ENCODE peak calls at places on chromosomes 7 and 10, in six cellular contexts. Y is Peyer's patch, L is IMR-90, K is H1, W is heart left ventricle, G is transverse colon. O is an unnamed sample.

GRCh38 chr10:60044221-60044620 is 137.9 kb upstream of the CCDC6 start:
- DNase-seq in W (no peak), L (peak), G (no peak), K (no peak), Y (no peak), O (no peak)

GRCh38 chr10:29619273-29619672 is 15.5 kb downstream of the SVIL start:
- DNase-seq in L (peak), G (no peak), Y (no peak), K (no peak), W (no peak), O (peak)

GRCh38 chr7:105198223-105198622 is 184.2 kb downstream of the KMT2E start:
- DNase-seq in W (no peak), K (no peak), G (no peak), L (peak), Y (no peak), O (no peak)

GRCh38 chr10:47076949-47077348 is 165.7 kb downstream of the PTPN20 start:
- DNase-seq in W (no peak), Y (no peak), L (peak), K (no peak), G (no peak), O (no peak)

GRCh38 chr7:569071-569855 is 49.6 kb upstream of the PDGFA start:
- DNase-seq in K (no peak), Y (no peak), W (no peak), G (no peak), L (no peak), O (no peak)

GRCh38 chr10:44102726-44103255 is 282.1 kb downstream of the CXCL12 start:
- DNase-seq in K (no peak), W (no peak), Y (no peak), L (no peak), G (no peak), O (no peak)

GRCh38 chr7:7956531-7957221 is 11.9 kb upstream of the GLCCI1 start:
- DNase-seq in K (no peak), L (peak), G (no peak), W (no peak), Y (no peak), O (no peak)

GRCh38 chr10:28845009-28845682 is 167.8 kb downstream of the BAMBI start:
- DNase-seq in W (no peak), G (no peak), K (no peak), Y (no peak), L (peak), O (no peak)

GRCh38 chr7:7565746-7566650 is 686 bp upstream of the MIOS start:
- DNase-seq in K (no peak), L (no peak), Y (peak), G (peak), W (no peak), O (no peak)

GRCh38 chr7:151408839-151409554 is 841 bp downstream of the WDR86 start:
- DNase-seq in K (no peak), Y (peak), W (no peak), G (peak), L (no peak), O (no peak)

GRCh38 chr7:99184468-99185225 is 23.3 kb downstream of the KPNA7 start:
- DNase-seq in W (no peak), Y (no peak), G (no peak), K (no peak), L (no peak), O (no peak)

GRCh38 chr10:6578221-6579192 is 1.6 kb downstream of the PRKCQ start:
- DNase-seq in L (no peak), K (no peak), Y (peak), W (no peak), G (no peak), O (no peak)

GRCh38 chr10:117929321-117930067 is 117.2 kb downstream of the RAB11FIP2 start:
- DNase-seq in W (no peak), G (no peak), L (no peak), Y (no peak), K (no peak), O (no peak)

GRCh38 chr7:134184767-134185166 is 57.6 kb downstream of the LRGUK start:
- DNase-seq in G (no peak), W (no peak), L (peak), K (no peak), Y (no peak), O (no peak)

GRCh38 chr7:4683043-4683883 is 1.2 kb downstream of the FOXK1 start:
- DNase-seq in L (no peak), K (no peak), W (peak), Y (peak), G (peak), O (peak)

GRCh38 chr10:397321-398068 is 262.2 kb downstream of the ZMYND11 start:
- DNase-seq in L (no peak), Y (no peak), W (no peak), G (no peak), K (no peak), O (no peak)

GRCh38 chr7:149321978-149322541 is 60.1 kb downstream of the ZNF783 start:
- DNase-seq in G (no peak), K (no peak), W (no peak), L (peak), Y (no peak), O (no peak)

GRCh38 chr10:59771162-59771807 is 18.0 kb upstream of the MRLN start:
- DNase-seq in Y (peak), G (peak), K (no peak), W (no peak), L (no peak), O (no peak)

GRCh38 chr10:2592533-2592932 is 474.8 kb upstream of the PFKP start:
- DNase-seq in Y (no peak), W (no peak), G (no peak), K (no peak), L (no peak), O (no peak)

GRCh38 chr7:91876391-91877133 is 3.9 kb downstream of the MTERF1 start:
- DNase-seq in G (no peak), Y (no peak), K (no peak), L (peak), W (no peak), O (no peak)

GRCh38 chr7:69786707-69787395 is 188.6 kb downstream of the AUTS2 start:
- DNase-seq in W (no peak), L (no peak), K (no peak), G (no peak), Y (no peak), O (no peak)

GRCh38 chr7:141722529-141722928 is 14.4 kb downstream of the WEE2 start:
- DNase-seq in K (no peak), Y (no peak), L (no peak), W (no peak), G (no peak), O (no peak)

GRCh38 chr7:104982308-104982755 is 31.7 kb upstream of the KMT2E start:
- DNase-seq in L (no peak), G (no peak), K (no peak), Y (no peak), W (no peak), O (no peak)

GRCh38 chr10:118034755-118035154 is 12.0 kb downstream of the RAB11FIP2 start:
- DNase-seq in L (peak), G (no peak), K (no peak), W (no peak), Y (no peak), O (no peak)

GRCh38 chr7:1638113-1638726 is 31.9 kb upstream of the ELFN1 start:
- DNase-seq in W (no peak), G (no peak), Y (no peak), L (no peak), K (no peak), O (no peak)

GRCh38 chr7:77699056-77699455 is 2.8 kb downstream of the RSBN1L start:
- DNase-seq in L (no peak), W (no peak), K (no peak), G (no peak), Y (no peak), O (no peak)

GRCh38 chr10:3803884-3804741 is 19.1 kb upstream of the KLF6 start:
- DNase-seq in L (peak), Y (no peak), G (no peak), K (no peak), W (no peak), O (no peak)

GRCh38 chr7:1716263-1717094 is 46.4 kb downstream of the ELFN1 start:
- DNase-seq in W (no peak), L (peak), K (no peak), Y (no peak), G (no peak), O (no peak)

GRCh38 chr7:106287786-106288185 is 3.0 kb upstream of the NAMPT start:
- DNase-seq in Y (peak), K (no peak), G (peak), L (no peak), W (no peak), O (no peak)

DNA sequence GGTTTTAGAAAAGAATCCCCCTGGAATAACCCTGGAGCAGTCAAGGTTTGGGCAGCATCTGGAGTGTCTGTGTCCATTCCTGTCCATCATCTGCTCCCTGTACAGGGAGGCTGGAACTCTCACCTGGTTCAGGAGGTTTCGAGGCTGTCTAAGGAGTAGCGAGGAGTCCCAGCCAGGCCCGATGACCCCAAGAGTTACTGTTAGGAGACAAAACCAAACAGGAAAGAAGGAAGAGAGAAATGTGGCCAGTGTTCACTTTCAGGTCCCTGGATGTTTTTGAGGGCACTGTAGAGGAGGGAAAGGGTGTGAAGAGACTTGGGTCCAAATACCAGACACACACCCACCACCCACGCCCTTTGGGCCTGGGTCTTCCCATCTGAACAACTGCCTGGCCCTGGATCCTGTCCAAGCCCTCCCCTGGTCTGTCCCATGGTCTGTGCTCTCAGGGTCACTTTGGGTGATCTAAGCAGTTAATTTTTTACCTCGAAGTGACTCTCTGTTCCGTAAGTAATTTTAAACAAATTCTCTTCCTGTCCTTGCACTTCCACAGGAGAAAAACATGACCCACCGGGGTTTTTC is 117.1 kb downstream of the ZMIZ1 start:
- DNase-seq in L (no peak), K (no peak), Y (peak), G (no peak), W (no peak), O (no peak)
- TF ChIP-seq POLR2A in L (no peak), K (no peak), Y (no peak), G (no peak), W (no peak), O (no peak)

GRCh38 chr7:74219416-74219815 is 9.6 kb downstream of the LAT2 start:
- DNase-seq in Y (no peak), L (no peak), W (no peak), G (no peak), K (no peak), O (no peak)
- TF ChIP-seq POLR2A in Y (no peak), L (no peak), W (no peak), G (no peak), K (no peak), O (no peak)

GRCh38 chr10:11150255-11150731 is 132.6 kb downstream of the CELF2 start:
- DNase-seq in G (no peak), K (no peak), L (no peak), W (no peak), Y (no peak), O (no peak)
- TF ChIP-seq POLR2A in G (no peak), K (no peak), L (no peak), W (no peak), Y (no peak), O (no peak)

DNA sequence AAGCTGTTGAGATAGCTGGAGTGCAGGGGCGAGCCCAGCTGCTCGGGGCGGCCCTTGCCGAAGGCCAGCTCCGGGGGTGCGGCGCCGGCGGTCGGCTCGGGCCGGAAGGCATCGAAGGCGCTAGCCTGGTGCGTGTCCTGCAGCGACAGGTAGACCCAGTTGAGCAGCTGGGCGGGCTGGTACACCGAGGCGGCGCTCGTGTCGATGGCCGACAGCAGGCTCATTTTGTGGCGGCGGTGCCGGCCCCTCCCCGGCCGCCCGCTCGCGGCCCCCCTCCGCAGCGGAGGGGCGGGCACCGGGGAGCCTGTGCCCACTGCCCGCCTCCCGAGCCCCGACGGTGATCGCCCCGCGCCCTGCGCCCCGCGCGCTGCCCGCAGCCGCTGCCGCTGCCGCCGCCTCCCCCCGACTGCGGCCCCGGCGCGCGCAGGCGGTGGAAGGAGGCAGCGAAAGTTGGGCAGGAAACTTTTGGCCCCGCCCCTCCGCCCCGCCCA is at the start of gene ZCCHC24:
- DNase-seq in Y (peak), G (peak), K (no peak), L (no peak), W (no peak), O (no peak)
- TF ChIP-seq POLR2A in Y (peak), G (no peak), K (peak), L (peak), W (no peak), O (peak)

GRCh38 chr7:155860461-155860839 is 48.2 kb upstream of the SHH start:
- DNase-seq in W (no peak), Y (no peak), K (no peak), L (no peak), G (no peak), O (no peak)

GRCh38 chr7:155860840-155861479 is 48.7 kb upstream of the SHH start:
- DNase-seq in L (peak), K (no peak), G (no peak), W (no peak), Y (peak), O (no peak)

GRCh38 chr7:155857141-155857540 is 44.9 kb upstream of the SHH start:
- DNase-seq in K (no peak), W (no peak), Y (no peak), G (no peak), L (no peak), O (no peak)

GRCh38 chr7:155856656-155857055 is 44.4 kb upstream of the SHH start:
- DNase-seq in K (no peak), W (no peak), G (no peak), L (no peak), Y (peak), O (no peak)

GRCh38 chr7:155858521-155859061 is 46.3 kb upstream of the SHH start:
- DNase-seq in W (no peak), L (peak), Y (peak), G (no peak), K (no peak), O (no peak)
- TF ChIP-seq POLR2A in W (no peak), L (no peak), Y (no peak), G (no peak), K (no peak), O (no peak)

DNA sequence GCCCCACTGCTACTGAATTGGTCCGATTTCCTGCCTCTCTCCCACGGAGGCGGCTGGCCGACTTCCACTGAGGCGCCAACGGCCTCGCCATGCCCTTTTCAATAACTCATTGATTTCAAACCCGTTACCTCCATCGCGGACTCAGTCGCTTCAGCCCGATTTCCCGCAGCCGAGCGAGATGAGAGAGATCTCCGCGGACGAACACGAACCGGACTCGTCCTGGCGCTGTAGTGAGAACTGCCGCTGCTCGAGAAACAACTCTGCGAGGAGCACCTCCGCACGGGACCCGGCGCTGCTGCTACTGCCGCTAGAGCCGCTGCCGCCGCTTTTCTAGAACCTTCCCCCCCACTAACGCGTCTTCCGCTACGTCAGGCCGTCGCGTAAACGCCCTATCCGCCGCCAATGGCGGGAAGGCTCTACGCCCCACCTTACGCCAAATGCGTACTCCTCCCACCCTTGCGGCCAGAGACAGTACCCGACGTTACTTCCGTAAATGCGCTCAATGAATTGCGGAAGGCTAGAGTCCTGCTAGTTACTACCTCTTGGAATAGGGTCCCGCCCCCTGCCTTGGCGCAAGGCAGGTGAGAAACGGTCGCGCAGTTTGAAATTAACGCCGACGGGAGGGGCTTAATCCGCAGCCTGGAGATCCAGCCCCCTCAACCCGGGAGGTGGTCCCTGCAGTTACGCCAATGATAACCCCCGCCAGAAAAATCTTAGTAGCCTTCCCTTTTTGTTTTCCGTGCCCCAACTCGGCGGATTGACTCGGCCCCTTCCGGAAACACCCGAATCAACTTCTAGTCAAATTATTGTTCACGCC is at the start of gene HNRNPA2B1:
- DNase-seq in W (peak), Y (peak), G (peak), K (peak), L (peak), O (peak)
- TF ChIP-seq POLR2A in W (peak), Y (peak), G (peak), K (peak), L (peak), O (peak)

GRCh38 chr10:100183482-100183881 is 2.3 kb downstream of the ERLIN1 start:
- DNase-seq in K (no peak), L (peak), G (peak), Y (peak), W (no peak), O (no peak)

GRCh38 chr10:100186253-100186780 is 488 bp upstream of the ERLIN1 start:
- DNase-seq in Y (peak), L (peak), W (peak), G (peak), K (no peak), O (peak)

GRCh38 chr10:100186813-100187212 is 984 bp upstream of the ERLIN1 start:
- DNase-seq in L (no peak), G (no peak), K (no peak), W (no peak), Y (peak), O (no peak)

GRCh38 chr10:100184426-100185219 is 1.2 kb downstream of the ERLIN1 start:
- DNase-seq in Y (no peak), K (no peak), G (no peak), W (no peak), L (peak), O (no peak)

DNA sequence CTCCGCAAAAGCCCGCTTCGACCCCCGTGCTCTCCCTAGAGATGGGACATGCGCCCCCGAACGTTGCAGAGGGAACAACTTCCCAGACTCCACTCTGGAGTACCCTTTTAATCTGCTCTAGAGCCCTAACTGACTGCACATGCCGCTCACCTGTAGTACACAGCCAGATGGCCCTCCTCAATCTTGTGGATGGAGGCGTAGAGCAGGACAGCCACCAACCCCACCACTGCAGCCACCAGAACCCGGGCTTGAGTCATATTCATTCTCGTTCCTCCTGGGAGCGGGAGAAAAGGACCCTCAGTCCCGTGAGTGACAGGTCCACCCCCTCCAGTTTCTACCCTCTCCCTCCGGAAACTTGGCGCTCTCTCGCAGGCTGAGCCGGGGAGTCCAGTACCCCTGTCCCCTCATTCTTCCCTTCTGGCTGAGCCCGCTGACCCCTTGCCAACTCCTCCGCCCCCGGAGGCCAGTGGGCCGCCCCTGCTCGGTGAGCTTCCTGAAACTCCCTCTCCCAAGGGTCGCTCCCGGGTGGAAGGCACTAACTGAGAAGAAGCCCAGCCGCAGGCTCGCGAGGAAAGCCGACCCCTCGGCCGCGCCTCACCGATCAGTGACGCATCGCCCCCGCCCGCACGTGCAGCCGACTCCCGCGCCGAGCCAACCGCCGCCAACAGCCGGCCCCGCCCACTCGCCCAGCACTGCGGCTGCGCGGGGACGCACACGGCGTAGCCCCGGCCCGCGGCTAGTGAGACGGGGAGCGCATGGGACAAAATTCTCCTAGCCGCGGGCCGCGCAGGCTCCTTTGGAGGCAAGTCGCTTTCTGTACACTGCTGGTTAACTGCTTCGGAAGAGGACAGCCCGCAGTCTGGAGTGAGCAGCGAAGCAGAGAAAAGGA is at the start of gene ERLIN1:
- DNase-seq in L (peak), G (peak), K (peak), W (peak), Y (peak), O (peak)
- TF ChIP-seq POLR2A in L (peak), G (peak), K (no peak), W (peak), Y (peak), O (peak)